ENCODE peak calls at places on chromosome 13, in six cellular contexts. One of them, this sample, is unnamed.

GRCh38 chr13:105510363-105510762 is 1025.1 kb downstream of the EFNB2 start:
- DNase-seq in brain microvascular endothelial cell: no peak
- DNase-seq in AG04450: no peak
- DNase-seq in spleen: no peak
- DNase-seq in CD8-positive, alpha-beta T cell: no peak
- DNase-seq in fibroblast of lung: no peak
- DNase-seq in this sample: no peak

GRCh38 chr13:44004881-44005280 is 125.2 kb downstream of the LACC1 start:
- DNase-seq in brain microvascular endothelial cell: peak; percentile 77
- DNase-seq in CD8-positive, alpha-beta T cell: no peak
- DNase-seq in fibroblast of lung: peak; percentile 38
- DNase-seq in spleen: no peak
- DNase-seq in AG04450: peak; percentile 23
- DNase-seq in this sample: peak; percentile 24

GRCh38 chr13:113627136-113627535 is 30.9 kb downstream of the ATP4B start:
- DNase-seq in brain microvascular endothelial cell: no peak
- DNase-seq in CD8-positive, alpha-beta T cell: no peak
- DNase-seq in spleen: peak; percentile 66
- DNase-seq in AG04450: no peak
- DNase-seq in fibroblast of lung: no peak
- DNase-seq in this sample: no peak

GRCh38 chr13:75194717-75195116 is 287.3 kb downstream of the TBC1D4 start:
- DNase-seq in brain microvascular endothelial cell: no peak
- DNase-seq in spleen: no peak
- DNase-seq in CD8-positive, alpha-beta T cell: no peak
- DNase-seq in AG04450: no peak
- DNase-seq in fibroblast of lung: no peak
- DNase-seq in this sample: no peak

GRCh38 chr13:40653558-40654318 is 12.7 kb downstream of the FOXO1 start:
- DNase-seq in AG04450: no peak
- DNase-seq in fibroblast of lung: no peak
- DNase-seq in brain microvascular endothelial cell: no peak
- DNase-seq in spleen: no peak
- DNase-seq in CD8-positive, alpha-beta T cell: no peak
- DNase-seq in this sample: peak; percentile 41

GRCh38 chr13:44365008-44365407 is 8.6 kb upstream of the SERP2 start:
- DNase-seq in AG04450: peak; percentile 10
- DNase-seq in CD8-positive, alpha-beta T cell: no peak
- DNase-seq in spleen: no peak
- DNase-seq in fibroblast of lung: peak; percentile 48
- DNase-seq in brain microvascular endothelial cell: no peak
- DNase-seq in this sample: peak; percentile 5

GRCh38 chr13:103694471-103694870 is 628.3 kb upstream of the SLC10A2 start:
- DNase-seq in fibroblast of lung: no peak
- DNase-seq in CD8-positive, alpha-beta T cell: no peak
- DNase-seq in brain microvascular endothelial cell: no peak
- DNase-seq in spleen: no peak
- DNase-seq in AG04450: no peak
- DNase-seq in this sample: no peak

GRCh38 chr13:44146162-44146561 is 227.5 kb upstream of the SERP2 start:
- DNase-seq in CD8-positive, alpha-beta T cell: no peak
- DNase-seq in brain microvascular endothelial cell: no peak
- DNase-seq in AG04450: no peak
- DNase-seq in fibroblast of lung: no peak
- DNase-seq in spleen: no peak
- DNase-seq in this sample: no peak

GRCh38 chr13:95494082-95494681 is 58.3 kb upstream of the CLDN10 start:
- DNase-seq in fibroblast of lung: peak; percentile 76
- DNase-seq in spleen: no peak
- DNase-seq in CD8-positive, alpha-beta T cell: no peak
- DNase-seq in AG04450: peak; percentile 29
- DNase-seq in brain microvascular endothelial cell: peak; percentile 59
- DNase-seq in this sample: peak; percentile 28

GRCh38 chr13:40562975-40563349 is 103.5 kb downstream of the FOXO1 start:
- DNase-seq in brain microvascular endothelial cell: no peak
- DNase-seq in fibroblast of lung: no peak
- DNase-seq in CD8-positive, alpha-beta T cell: no peak
- DNase-seq in AG04450: no peak
- DNase-seq in spleen: peak; percentile 83
- DNase-seq in this sample: no peak

GRCh38 chr13:40069173-40070044 is 413.9 kb downstream of the COG6 start:
- DNase-seq in brain microvascular endothelial cell: peak; percentile 61
- DNase-seq in fibroblast of lung: peak; percentile 81
- DNase-seq in AG04450: peak; percentile 23
- DNase-seq in CD8-positive, alpha-beta T cell: peak; percentile 47
- DNase-seq in spleen: peak; percentile 85
- DNase-seq in this sample: no peak

GRCh38 chr13:71378992-71379905 is 487.8 kb downstream of the DACH1 start:
- DNase-seq in brain microvascular endothelial cell: no peak
- DNase-seq in AG04450: no peak
- DNase-seq in spleen: no peak
- DNase-seq in CD8-positive, alpha-beta T cell: no peak
- DNase-seq in fibroblast of lung: peak; percentile 68
- DNase-seq in this sample: no peak

GRCh38 chr13:29573190-29573589 is 22.3 kb downstream of the SLC7A1 start:
- DNase-seq in CD8-positive, alpha-beta T cell: no peak
- DNase-seq in fibroblast of lung: peak; percentile 48
- DNase-seq in AG04450: no peak
- DNase-seq in brain microvascular endothelial cell: no peak
- DNase-seq in spleen: no peak
- DNase-seq in this sample: no peak

GRCh38 chr13:54317722-54318121 is 1289.1 kb downstream of the OLFM4 start:
- DNase-seq in AG04450: no peak
- DNase-seq in spleen: no peak
- DNase-seq in CD8-positive, alpha-beta T cell: no peak
- DNase-seq in brain microvascular endothelial cell: no peak
- DNase-seq in fibroblast of lung: no peak
- DNase-seq in this sample: no peak

GRCh38 chr13:19067767-19068166 is 113.9 kb downstream of the TUBA3C start:
- DNase-seq in spleen: no peak
- DNase-seq in AG04450: no peak
- DNase-seq in brain microvascular endothelial cell: no peak
- DNase-seq in fibroblast of lung: no peak
- DNase-seq in CD8-positive, alpha-beta T cell: no peak
- DNase-seq in this sample: no peak

GRCh38 chr13:29577135-29578051 is 18.1 kb downstream of the SLC7A1 start:
- DNase-seq in fibroblast of lung: no peak
- DNase-seq in spleen: no peak
- DNase-seq in CD8-positive, alpha-beta T cell: no peak
- DNase-seq in brain microvascular endothelial cell: no peak
- DNase-seq in AG04450: no peak
- DNase-seq in this sample: no peak

GRCh38 chr13:50914301-50914700 is 4.7 kb downstream of the RNASEH2B start:
- DNase-seq in brain microvascular endothelial cell: no peak
- DNase-seq in AG04450: no peak
- DNase-seq in spleen: no peak
- DNase-seq in fibroblast of lung: no peak
- DNase-seq in CD8-positive, alpha-beta T cell: no peak
- DNase-seq in this sample: no peak

GRCh38 chr13:46759861-46760260 is 37.1 kb downstream of the ESD start:
- DNase-seq in fibroblast of lung: peak; percentile 6
- DNase-seq in AG04450: no peak
- DNase-seq in CD8-positive, alpha-beta T cell: no peak
- DNase-seq in spleen: no peak
- DNase-seq in brain microvascular endothelial cell: no peak
- DNase-seq in this sample: no peak

GRCh38 chr13:20165417-20166257 is 4.8 kb upstream of the GJA3 start:
- DNase-seq in AG04450: peak; percentile 36
- DNase-seq in fibroblast of lung: peak; percentile 85
- DNase-seq in CD8-positive, alpha-beta T cell: no peak
- DNase-seq in brain microvascular endothelial cell: no peak
- DNase-seq in spleen: no peak
- DNase-seq in this sample: no peak

GRCh38 chr13:29849731-29850212 is 645 bp downstream of the UBL3 start:
- DNase-seq in fibroblast of lung: peak; percentile 46
- DNase-seq in AG04450: no peak
- DNase-seq in brain microvascular endothelial cell: peak; percentile 43
- DNase-seq in CD8-positive, alpha-beta T cell: no peak
- DNase-seq in spleen: peak; percentile 92
- DNase-seq in this sample: no peak

GRCh38 chr13:24218320-24218719 is 57.8 kb downstream of the SPATA13 start:
- DNase-seq in AG04450: no peak
- DNase-seq in spleen: no peak
- DNase-seq in brain microvascular endothelial cell: no peak
- DNase-seq in CD8-positive, alpha-beta T cell: no peak
- DNase-seq in fibroblast of lung: no peak
- DNase-seq in this sample: no peak

GRCh38 chr13:24220086-24220703 is 59.7 kb downstream of the SPATA13 start:
- DNase-seq in AG04450: peak; percentile 61
- DNase-seq in CD8-positive, alpha-beta T cell: no peak
- DNase-seq in fibroblast of lung: peak; percentile 90
- DNase-seq in spleen: no peak
- DNase-seq in brain microvascular endothelial cell: peak; percentile 82
- DNase-seq in this sample: peak; percentile 61

GRCh38 chr13:24217601-24218281 is 57.2 kb downstream of the SPATA13 start:
- DNase-seq in fibroblast of lung: no peak
- DNase-seq in brain microvascular endothelial cell: no peak
- DNase-seq in AG04450: no peak
- DNase-seq in CD8-positive, alpha-beta T cell: no peak
- DNase-seq in spleen: no peak
- DNase-seq in this sample: no peak

GRCh38 chr13:24221007-24221406 is 60.5 kb downstream of the SPATA13 start:
- DNase-seq in spleen: no peak
- DNase-seq in fibroblast of lung: no peak
- DNase-seq in brain microvascular endothelial cell: no peak
- DNase-seq in AG04450: no peak
- DNase-seq in CD8-positive, alpha-beta T cell: no peak
- DNase-seq in this sample: no peak

DNA sequence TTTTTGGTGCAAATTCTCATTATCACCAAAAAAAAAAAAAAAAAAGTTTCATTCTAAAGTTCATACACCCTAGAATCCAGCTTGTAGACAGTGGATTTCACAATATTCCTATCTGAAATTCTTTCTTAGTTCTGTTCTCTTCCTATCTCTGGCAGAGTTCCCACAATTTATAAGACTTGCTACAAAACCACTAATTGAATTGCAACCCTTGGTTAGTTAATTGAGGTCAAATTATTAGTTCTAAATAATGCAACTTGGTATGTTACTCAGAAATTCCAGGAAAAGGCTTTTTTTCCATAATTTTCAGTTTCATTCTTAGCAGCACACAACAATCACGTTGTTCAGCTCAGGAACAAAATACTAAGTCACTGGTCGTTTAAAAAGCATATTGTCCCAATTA is 58.5 kb downstream of the SPATA13 start:
- DNase-seq in brain microvascular endothelial cell: no peak
- DNase-seq in AG04450: no peak
- DNase-seq in spleen: no peak
- DNase-seq in CD8-positive, alpha-beta T cell: no peak
- DNase-seq in fibroblast of lung: no peak
- DNase-seq in this sample: peak; percentile 13
- H3K4me3 ChIP-seq in brain microvascular endothelial cell: no peak overlapping the region
- H3K4me3 ChIP-seq in AG04450: no peak overlapping the region
- H3K4me3 ChIP-seq in spleen: no peak overlapping the region
- H3K4me3 ChIP-seq in CD8-positive, alpha-beta T cell: no peak overlapping the region
- H3K4me3 ChIP-seq in fibroblast of lung: no peak overlapping the region
- H3K4me3 ChIP-seq in this sample: no peak overlapping the region

GRCh38 chr13:41802684-41803554 is 158.0 kb downstream of the VWA8 start:
- DNase-seq in CD8-positive, alpha-beta T cell: no peak
- DNase-seq in fibroblast of lung: peak; percentile 44
- DNase-seq in AG04450: peak; percentile 15
- DNase-seq in spleen: no peak
- DNase-seq in brain microvascular endothelial cell: peak; percentile 85
- DNase-seq in this sample: peak; percentile 31
- TF ChIP-seq CTCF in CD8-positive, alpha-beta T cell: no peak
- TF ChIP-seq CTCF in fibroblast of lung: no peak
- TF ChIP-seq CTCF in AG04450: no peak
- TF ChIP-seq CTCF in spleen: no peak
- TF ChIP-seq CTCF in brain microvascular endothelial cell: no peak
- TF ChIP-seq CTCF in this sample: no peak

GRCh38 chr13:111897178-111897845 is 169.6 kb upstream of the SOX1 start:
- DNase-seq in CD8-positive, alpha-beta T cell: no peak
- DNase-seq in fibroblast of lung: no peak
- DNase-seq in AG04450: no peak
- DNase-seq in spleen: no peak
- DNase-seq in brain microvascular endothelial cell: no peak
- DNase-seq in this sample: no peak

GRCh38 chr13:111897846-111898215 is 169.1 kb upstream of the SOX1 start:
- DNase-seq in AG04450: no peak
- DNase-seq in fibroblast of lung: no peak
- DNase-seq in CD8-positive, alpha-beta T cell: no peak
- DNase-seq in brain microvascular endothelial cell: no peak
- DNase-seq in spleen: no peak
- DNase-seq in this sample: no peak

GRCh38 chr13:111893071-111893606 is 173.8 kb upstream of the SOX1 start:
- DNase-seq in brain microvascular endothelial cell: peak; percentile 35
- DNase-seq in CD8-positive, alpha-beta T cell: no peak
- DNase-seq in fibroblast of lung: no peak
- DNase-seq in AG04450: no peak
- DNase-seq in spleen: no peak
- DNase-seq in this sample: no peak

GRCh38 chr13:111895896-111896821 is 170.8 kb upstream of the SOX1 start:
- DNase-seq in brain microvascular endothelial cell: no peak
- DNase-seq in spleen: no peak
- DNase-seq in AG04450: no peak
- DNase-seq in CD8-positive, alpha-beta T cell: no peak
- DNase-seq in fibroblast of lung: no peak
- DNase-seq in this sample: no peak

GRCh38 chr13:111893607-111894443 is 173.1 kb upstream of the SOX1 start:
- DNase-seq in AG04450: no peak
- DNase-seq in fibroblast of lung: no peak
- DNase-seq in spleen: no peak
- DNase-seq in brain microvascular endothelial cell: no peak
- DNase-seq in CD8-positive, alpha-beta T cell: no peak
- DNase-seq in this sample: no peak
- H3K4me3 ChIP-seq in AG04450: no peak overlapping the region
- H3K4me3 ChIP-seq in fibroblast of lung: no peak overlapping the region
- H3K4me3 ChIP-seq in spleen: no peak overlapping the region
- H3K4me3 ChIP-seq in brain microvascular endothelial cell: peak overlapping the region; percentile 20
- H3K4me3 ChIP-seq in CD8-positive, alpha-beta T cell: no peak overlapping the region
- H3K4me3 ChIP-seq in this sample: no peak overlapping the region

GRCh38 chr13:31037351-31037750 is 104.9 kb downstream of the TEX26 start:
- DNase-seq in fibroblast of lung: no peak
- DNase-seq in AG04450: no peak
- DNase-seq in spleen: no peak
- DNase-seq in brain microvascular endothelial cell: no peak
- DNase-seq in CD8-positive, alpha-beta T cell: no peak
- DNase-seq in this sample: no peak

GRCh38 chr13:31036717-31037116 is 104.3 kb downstream of the TEX26 start:
- DNase-seq in fibroblast of lung: no peak
- DNase-seq in spleen: no peak
- DNase-seq in CD8-positive, alpha-beta T cell: no peak
- DNase-seq in AG04450: no peak
- DNase-seq in brain microvascular endothelial cell: no peak
- DNase-seq in this sample: no peak

GRCh38 chr13:31032574-31033095 is 100.2 kb downstream of the TEX26 start:
- DNase-seq in CD8-positive, alpha-beta T cell: no peak
- DNase-seq in spleen: no peak
- DNase-seq in fibroblast of lung: no peak
- DNase-seq in brain microvascular endothelial cell: no peak
- DNase-seq in AG04450: no peak
- DNase-seq in this sample: no peak

GRCh38 chr13:31037874-31038475 is 105.5 kb downstream of the TEX26 start:
- DNase-seq in brain microvascular endothelial cell: no peak
- DNase-seq in fibroblast of lung: no peak
- DNase-seq in spleen: no peak
- DNase-seq in AG04450: no peak
- DNase-seq in CD8-positive, alpha-beta T cell: no peak
- DNase-seq in this sample: no peak

GRCh38 chr13:31035162-31035951 is 102.9 kb downstream of the TEX26 start:
- DNase-seq in CD8-positive, alpha-beta T cell: no peak
- DNase-seq in spleen: no peak
- DNase-seq in AG04450: no peak
- DNase-seq in fibroblast of lung: peak; percentile 51
- DNase-seq in brain microvascular endothelial cell: no peak
- DNase-seq in this sample: no peak
- TF ChIP-seq CTCF in CD8-positive, alpha-beta T cell: no peak
- TF ChIP-seq CTCF in spleen: no peak
- TF ChIP-seq CTCF in AG04450: no peak
- TF ChIP-seq CTCF in fibroblast of lung: no peak
- TF ChIP-seq CTCF in brain microvascular endothelial cell: no peak
- TF ChIP-seq CTCF in this sample: no peak

GRCh38 chr13:23321534-23322241 is 111.8 kb downstream of the SACS start:
- DNase-seq in brain microvascular endothelial cell: peak; percentile 98
- DNase-seq in AG04450: peak; percentile 67
- DNase-seq in fibroblast of lung: peak; percentile 90
- DNase-seq in CD8-positive, alpha-beta T cell: no peak
- DNase-seq in spleen: no peak
- DNase-seq in this sample: peak; percentile 67
- H3K4me3 ChIP-seq in brain microvascular endothelial cell: peak overlapping the region; percentile 24
- H3K4me3 ChIP-seq in AG04450: peak overlapping the region; percentile 50
- H3K4me3 ChIP-seq in fibroblast of lung: peak overlapping the region; percentile 56
- H3K4me3 ChIP-seq in CD8-positive, alpha-beta T cell: no peak overlapping the region
- H3K4me3 ChIP-seq in spleen: peak overlapping the region; percentile 5
- H3K4me3 ChIP-seq in this sample: no peak overlapping the region